ENCODE peak calls at places on chromosomes 16 and 17, in four cellular contexts. Z is omental fat pad; B is stimulated activated CD8-positive, alpha-beta memory T cell treated with anti-CD3 and anti-CD28 coated beads, Interleukin-7, amount 100 ng/mL, for 1 hour; T is stimulated activated CD4-positive, alpha-beta T cell treated with anti-CD3 and anti-CD28 coated beads, Interleukin-2, amount 100 ng/mL, for 48 hours. E is an unnamed sample.

GRCh38 chr16:30535777-30536190 is 1.1 kb upstream of the ZNF747 start:
- DNase-seq in Z (no peak), B (no peak), T (peak), E (peak)

GRCh38 chr17:65523853-65524664 is 37.4 kb downstream of the AXIN2 start:
- DNase-seq in Z (no peak), B (no peak), T (no peak), E (no peak)

GRCh38 chr16:30011505-30012480 is 966 bp upstream of the DOC2A start:
- DNase-seq in Z (no peak), B (no peak), T (no peak), E (no peak)

GRCh38 chr16:64092284-64092683 is 1029.6 kb downstream of the CDH11 start:
- DNase-seq in Z (no peak), B (no peak), T (no peak), E (no peak)

GRCh38 chr17:43581581-43581980 is 35.4 kb upstream of the ETV4 start:
- DNase-seq in Z (no peak), B (no peak), T (no peak), E (no peak)

GRCh38 chr17:62093188-62094155 is 28.4 kb upstream of the MED13 start:
- DNase-seq in Z (no peak), B (no peak), T (no peak), E (no peak)

GRCh38 chr17:41518789-41519449 is at the start of gene KRT15:
- DNase-seq in Z (no peak), B (no peak), T (no peak), E (no peak)

GRCh38 chr17:57372156-57372555 is 115.8 kb downstream of the MSI2 start:
- DNase-seq in Z (no peak), B (no peak), T (no peak), E (no peak)

GRCh38 chr17:9174779-9175574 is 153.7 kb downstream of the NTN1 start:
- DNase-seq in Z (no peak), B (no peak), T (no peak), E (no peak)

GRCh38 chr16:56275076-56275475 is 83.8 kb downstream of the GNAO1 start:
- DNase-seq in Z (no peak), B (no peak), T (no peak), E (no peak)

GRCh38 chr17:78316867-78317816 is 42.7 kb downstream of the SOCS3 start:
- DNase-seq in Z (no peak), B (no peak), T (no peak), E (no peak)